ENCODE peak calls at places on chromosomes 5 and 9, in four cellular contexts. H, Y, G and B are unnamed samples.

GRCh38 chr5:176803943-176804498 is 6.3 kb upstream of the UNC5A start:
- DNase-seq in H (peak), G (no peak), Y (no peak), B (no peak)

GRCh38 chr9:128108784-128109709 is 18.5 kb downstream of the PTGES2 start:
- DNase-seq in H (no peak), G (no peak), Y (no peak), B (no peak)

GRCh38 chr9:124442826-124443225 is 7.4 kb upstream of the ADGRD2 start:
- DNase-seq in H (no peak), G (no peak), Y (no peak), B (no peak)

GRCh38 chr5:173671121-173671949 is 54.9 kb upstream of the BOD1 start:
- DNase-seq in Y (peak), H (no peak), G (no peak), B (no peak)

GRCh38 chr9:110048473-110048975 is 159.4 kb downstream of the C9orf152 start:
- DNase-seq in G (peak), Y (no peak), H (peak), B (peak)

GRCh38 chr9:114087721-114088120 is 9.6 kb upstream of the AMBP start:
- DNase-seq in G (no peak), Y (no peak), H (no peak), B (no peak)

GRCh38 chr5:138226917-138227316 is 13.8 kb upstream of the CDC23 start:
- DNase-seq in G (no peak), Y (no peak), H (no peak), B (no peak)

GRCh38 chr5:179805070-179805528 is 1.6 kb downstream of the MGAT4B start:
- DNase-seq in H (no peak), Y (no peak), G (no peak), B (no peak)

GRCh38 chr9:113589407-113589806 is 125.9 kb downstream of the RGS3 start:
- DNase-seq in G (no peak), H (no peak), Y (no peak), B (no peak)

GRCh38 chr5:87770601-87771121 is 357.9 kb upstream of the CCNH start:
- DNase-seq in G (no peak), Y (no peak), H (no peak), B (no peak)

GRCh38 chr9:30997291-30997690 is 1387.2 kb upstream of the ACO1 start:
- DNase-seq in G (no peak), Y (no peak), H (no peak), B (no peak)

GRCh38 chr5:8949908-8950307 is 596.0 kb downstream of the SEMA5A start:
- DNase-seq in H (no peak), G (no peak), Y (no peak), B (no peak)

GRCh38 chr5:125576823-125577222 is 830.4 kb upstream of the ZNF608 start:
- DNase-seq in H (no peak), G (no peak), Y (no peak), B (no peak)

GRCh38 chr5:1793966-1794895 is 5.4 kb downstream of the MRPL36 start:
- DNase-seq in G (no peak), Y (peak), H (no peak), B (no peak)

GRCh38 chr9:91374939-91375338 is 13.2 kb upstream of the AUH start:
- DNase-seq in H (no peak), Y (no peak), G (no peak), B (no peak)

GRCh38 chr5:151223447-151224264 is at the start of gene CCDC69:
- DNase-seq in Y (peak), H (peak), G (no peak), B (peak)

GRCh38 chr9:109903515-109904138 is 123.6 kb downstream of the PALM2AKAP2 start:
- DNase-seq in H (peak), Y (peak), G (peak), B (peak)

GRCh38 chr5:154285661-154286408 is 95.3 kb downstream of the GALNT10 start:
- DNase-seq in H (no peak), G (no peak), Y (peak), B (no peak)

GRCh38 chr5:154286557-154286956 is 96.0 kb downstream of the GALNT10 start:
- DNase-seq in Y (peak), H (no peak), G (no peak), B (no peak)

GRCh38 chr5:154287136-154287535 is 96.6 kb downstream of the GALNT10 start:
- DNase-seq in H (no peak), Y (peak), G (peak), B (no peak)

GRCh38 chr5:154284433-154284832 is 93.9 kb downstream of the GALNT10 start:
- DNase-seq in G (no peak), H (no peak), Y (no peak), B (no peak)

DNA sequence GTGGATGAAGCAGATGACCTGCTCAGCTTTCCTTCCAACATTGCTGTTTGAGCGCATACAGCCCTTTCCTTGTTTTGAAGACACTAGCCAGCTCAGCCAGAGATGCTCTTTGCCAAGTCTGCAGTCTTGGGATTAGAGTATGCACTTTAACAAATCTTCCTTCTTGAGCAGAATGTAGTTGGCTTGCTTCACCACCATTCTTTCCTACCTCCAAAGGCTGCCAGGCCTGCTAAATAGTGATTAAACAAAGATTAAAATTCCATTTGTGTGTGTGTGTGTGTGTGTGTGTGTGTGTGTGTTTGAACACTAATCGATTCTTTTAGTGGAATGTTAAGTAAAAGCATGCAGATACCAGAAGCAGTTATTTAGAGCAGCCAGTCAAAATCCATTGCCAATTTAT is 97.6 kb downstream of the GALNT10 start:
- DNase-seq in Y (peak), H (no peak), G (no peak), B (no peak)
- TF ChIP-seq FOSL1 in Y (no peak), H (no peak), G (no peak), B (no peak)

GRCh38 chr5:158805195-158805594 is 294.5 kb downstream of the EBF1 start:
- DNase-seq in G (no peak), Y (no peak), H (no peak), B (no peak)
- TF ChIP-seq FOSL1 in G (no peak), Y (no peak), H (no peak), B (no peak)

GRCh38 chr5:40184-40583 is 51.8 kb upstream of the PLEKHG4B start:
- DNase-seq in Y (no peak), G (no peak), H (no peak), B (no peak)

GRCh38 chr5:48192-48591 is 43.8 kb upstream of the PLEKHG4B start:
- DNase-seq in H (no peak), G (no peak), Y (no peak), B (no peak)

DNA sequence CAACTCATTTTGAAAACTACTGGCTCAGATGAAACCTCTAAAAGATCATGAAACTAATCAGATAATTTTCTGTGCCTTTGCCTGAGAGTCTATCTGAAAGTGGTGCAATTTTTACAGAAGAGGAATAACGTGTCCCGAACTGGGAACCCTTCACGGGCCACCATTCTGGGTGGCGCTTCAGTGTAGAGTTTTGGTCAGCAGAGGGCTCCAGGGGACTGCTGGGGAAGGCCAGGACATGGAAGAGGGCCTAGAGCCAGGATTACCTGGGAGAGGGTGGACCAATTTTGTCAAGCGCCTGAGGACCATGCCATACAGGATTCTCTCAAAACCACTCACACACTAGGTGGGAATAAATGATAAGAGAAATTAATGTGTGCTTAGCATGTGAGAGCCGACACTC is 49.7 kb upstream of the PLEKHG4B start:
- DNase-seq in G (no peak), H (no peak), Y (no peak), B (no peak)
- TF ChIP-seq FOSL1 in G (no peak), H (no peak), Y (no peak), B (no peak)

DNA sequence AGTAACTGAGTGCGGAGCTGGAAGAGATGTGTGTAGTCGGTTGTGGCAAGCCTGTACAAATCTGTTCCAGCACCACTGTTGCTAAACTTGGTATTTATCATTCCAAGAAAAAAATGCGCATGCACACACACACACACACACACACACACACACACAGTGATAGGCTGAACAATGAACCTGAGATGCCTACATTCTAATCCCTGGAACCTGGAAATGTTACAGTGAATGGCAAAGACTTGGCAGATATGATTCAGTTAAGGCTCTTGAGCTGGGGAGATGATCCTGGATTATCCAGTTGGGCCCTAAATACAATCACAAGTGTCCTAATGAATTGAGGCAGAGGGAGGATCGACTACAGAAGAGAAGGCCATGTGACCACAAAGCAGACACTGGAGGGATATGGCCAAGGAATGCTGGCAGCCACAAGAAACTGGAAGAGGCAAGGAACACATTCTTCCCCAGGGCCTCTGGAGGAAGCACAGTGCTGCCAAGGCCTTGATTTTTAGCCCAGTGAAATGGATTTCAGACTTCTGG is 49.7 kb upstream of the LHFPL2 start:
- DNase-seq in G (no peak), H (no peak), Y (no peak), B (no peak)
- TF ChIP-seq FOSL1 in G (no peak), H (no peak), Y (no peak), B (no peak)

GRCh38 chr5:88886756-88887741 is 4.1 kb upstream of the MEF2C start:
- DNase-seq in G (no peak), Y (no peak), H (no peak), B (no peak)
- TF ChIP-seq FOSL1 in G (no peak), Y (no peak), H (no peak), B (no peak)

GRCh38 chr5:154223320-154223719 is 32.8 kb downstream of the GALNT10 start:
- DNase-seq in Y (no peak), H (no peak), G (no peak), B (no peak)

GRCh38 chr5:154220625-154221024 is 30.1 kb downstream of the GALNT10 start:
- DNase-seq in Y (no peak), H (no peak), G (no peak), B (peak)

GRCh38 chr5:154222414-154222813 is 31.9 kb downstream of the GALNT10 start:
- DNase-seq in Y (no peak), G (no peak), H (no peak), B (no peak)

GRCh38 chr5:154215931-154216330 is 25.4 kb downstream of the GALNT10 start:
- DNase-seq in G (no peak), H (no peak), Y (no peak), B (no peak)

GRCh38 chr5:154221371-154221896 is 30.9 kb downstream of the GALNT10 start:
- DNase-seq in G (no peak), Y (no peak), H (no peak), B (peak)
- TF ChIP-seq FOSL1 in G (no peak), Y (no peak), H (no peak), B (no peak)

GRCh38 chr9:70403166-70403565 is 11.3 kb downstream of the KLF9 start:
- DNase-seq in Y (no peak), H (no peak), G (no peak), B (no peak)
- TF ChIP-seq FOSL1 in Y (no peak), H (no peak), G (no peak), B (no peak)

GRCh38 chr9:94443039-94443722 is 111.7 kb upstream of the PCAT7 start:
- DNase-seq in Y (no peak), H (no peak), G (no peak), B (no peak)
- TF ChIP-seq FOSL1 in Y (no peak), H (no peak), G (no peak), B (no peak)

GRCh38 chr9:76135902-76136301 is 245.4 kb downstream of the PCSK5 start:
- DNase-seq in G (no peak), Y (no peak), H (no peak), B (no peak)

GRCh38 chr9:76137941-76138340 is 247.5 kb downstream of the PCSK5 start:
- DNase-seq in G (no peak), H (no peak), Y (no peak), B (no peak)

GRCh38 chr9:76138360-76138759 is 247.9 kb downstream of the PCSK5 start:
- DNase-seq in Y (no peak), H (no peak), G (no peak), B (no peak)

GRCh38 chr9:76136986-76137385 is 246.5 kb downstream of the PCSK5 start:
- DNase-seq in G (no peak), Y (peak), H (no peak), B (peak)
- TF ChIP-seq FOSL1 in G (no peak), Y (no peak), H (no peak), B (peak)

GRCh38 chr9:129301941-129302340 is 123.9 kb upstream of the IER5L start:
- DNase-seq in H (no peak), G (no peak), Y (no peak), B (peak)
- TF ChIP-seq FOSL1 in H (no peak), G (no peak), Y (no peak), B (no peak)